ENCODE peak calls at places on chromosomes 16 and 17, in ten cellular contexts. One of them, this sample, is unnamed. For H3K9me3, the result is how much of the 10 kb centered on the place peaks cover.

GRCh38 chr16:57525761-57526160 is 10.6 kb downstream of the CCDC102A start:
- DNase-seq in pancreas: no peak
- DNase-seq in breast epithelium: no peak
- DNase-seq in CD8-positive, alpha-beta T cell: no peak
- DNase-seq in IMR-90: no peak
- DNase-seq in H9: no peak
- DNase-seq in HCT116: no peak
- DNase-seq in CD4-positive, alpha-beta T cell: no peak
- DNase-seq in A549: no peak
- DNase-seq in endothelial cell of umbilical vein: no peak
- DNase-seq in this sample: peak

GRCh38 chr16:29816694-29817441 is 916 bp downstream of the PAGR1 start:
- DNase-seq in pancreas: peak
- DNase-seq in breast epithelium: no peak
- DNase-seq in CD8-positive, alpha-beta T cell: peak
- DNase-seq in IMR-90: peak
- DNase-seq in H9: peak
- DNase-seq in HCT116: no peak
- DNase-seq in CD4-positive, alpha-beta T cell: no peak
- DNase-seq in A549: peak
- DNase-seq in endothelial cell of umbilical vein: peak
- DNase-seq in this sample: peak

GRCh38 chr17:77234695-77235094 is 93.9 kb downstream of the SEC14L1 start:
- DNase-seq in pancreas: no peak
- DNase-seq in breast epithelium: no peak
- DNase-seq in CD8-positive, alpha-beta T cell: no peak
- DNase-seq in IMR-90: no peak
- DNase-seq in H9: no peak
- DNase-seq in HCT116: no peak
- DNase-seq in CD4-positive, alpha-beta T cell: no peak
- DNase-seq in A549: no peak
- DNase-seq in endothelial cell of umbilical vein: no peak
- DNase-seq in this sample: no peak

GRCh38 chr16:25585526-25585925 is 106.2 kb upstream of the HS3ST4 start:
- DNase-seq in pancreas: no peak
- DNase-seq in breast epithelium: no peak
- DNase-seq in CD8-positive, alpha-beta T cell: no peak
- DNase-seq in IMR-90: no peak
- DNase-seq in H9: no peak
- DNase-seq in HCT116: no peak
- DNase-seq in CD4-positive, alpha-beta T cell: no peak
- DNase-seq in A549: no peak
- DNase-seq in endothelial cell of umbilical vein: no peak
- DNase-seq in this sample: no peak

GRCh38 chr16:49417354-49417753 is 43.8 kb downstream of the C16orf78 start:
- DNase-seq in pancreas: no peak
- DNase-seq in breast epithelium: no peak
- DNase-seq in CD8-positive, alpha-beta T cell: no peak
- DNase-seq in IMR-90: no peak
- DNase-seq in H9: no peak
- DNase-seq in HCT116: no peak
- DNase-seq in CD4-positive, alpha-beta T cell: no peak
- DNase-seq in A549: no peak
- DNase-seq in endothelial cell of umbilical vein: no peak
- DNase-seq in this sample: no peak

GRCh38 chr16:23469814-23470213 is 16.8 kb upstream of the COG7 start:
- DNase-seq in pancreas: no peak
- DNase-seq in breast epithelium: peak
- DNase-seq in CD8-positive, alpha-beta T cell: no peak
- DNase-seq in IMR-90: peak
- DNase-seq in H9: no peak
- DNase-seq in HCT116: peak
- DNase-seq in CD4-positive, alpha-beta T cell: no peak
- DNase-seq in A549: peak
- DNase-seq in endothelial cell of umbilical vein: no peak
- DNase-seq in this sample: no peak

GRCh38 chr17:72205357-72205756 is 84.5 kb downstream of the SOX9 start:
- DNase-seq in pancreas: no peak
- DNase-seq in breast epithelium: no peak
- DNase-seq in CD8-positive, alpha-beta T cell: no peak
- DNase-seq in IMR-90: no peak
- DNase-seq in H9: no peak
- DNase-seq in HCT116: no peak
- DNase-seq in CD4-positive, alpha-beta T cell: no peak
- DNase-seq in A549: no peak
- DNase-seq in endothelial cell of umbilical vein: no peak
- DNase-seq in this sample: peak

GRCh38 chr17:10099051-10099571 is 99.3 kb downstream of the GAS7 start:
- DNase-seq in pancreas: no peak
- DNase-seq in breast epithelium: no peak
- DNase-seq in CD8-positive, alpha-beta T cell: no peak
- DNase-seq in IMR-90: peak
- DNase-seq in H9: no peak
- DNase-seq in HCT116: no peak
- DNase-seq in CD4-positive, alpha-beta T cell: no peak
- DNase-seq in A549: no peak
- DNase-seq in endothelial cell of umbilical vein: no peak
- DNase-seq in this sample: no peak

GRCh38 chr16:74111583-74111982 is 185.0 kb upstream of the PSMD7 start:
- DNase-seq in pancreas: no peak
- DNase-seq in breast epithelium: no peak
- DNase-seq in CD8-positive, alpha-beta T cell: no peak
- DNase-seq in IMR-90: no peak
- DNase-seq in H9: no peak
- DNase-seq in HCT116: no peak
- DNase-seq in CD4-positive, alpha-beta T cell: no peak
- DNase-seq in A549: no peak
- DNase-seq in endothelial cell of umbilical vein: no peak
- DNase-seq in this sample: no peak

GRCh38 chr17:22460461-22461063 is 768.2 kb downstream of the KCNJ18 start:
- DNase-seq in pancreas: no peak
- DNase-seq in breast epithelium: no peak
- DNase-seq in CD8-positive, alpha-beta T cell: no peak
- DNase-seq in IMR-90: no peak
- DNase-seq in H9: no peak
- DNase-seq in HCT116: no peak
- DNase-seq in CD4-positive, alpha-beta T cell: no peak
- DNase-seq in A549: no peak
- DNase-seq in endothelial cell of umbilical vein: no peak
- DNase-seq in this sample: no peak

GRCh38 chr17:22461460-22462145 is 769.3 kb downstream of the KCNJ18 start:
- DNase-seq in pancreas: no peak
- DNase-seq in breast epithelium: no peak
- DNase-seq in CD8-positive, alpha-beta T cell: no peak
- DNase-seq in IMR-90: no peak
- DNase-seq in H9: no peak
- DNase-seq in HCT116: no peak
- DNase-seq in CD4-positive, alpha-beta T cell: no peak
- DNase-seq in A549: no peak
- DNase-seq in endothelial cell of umbilical vein: no peak
- DNase-seq in this sample: no peak

GRCh38 chr17:22464041-22464440 is 771.7 kb downstream of the KCNJ18 start:
- DNase-seq in pancreas: no peak
- DNase-seq in breast epithelium: no peak
- DNase-seq in CD8-positive, alpha-beta T cell: no peak
- DNase-seq in IMR-90: no peak
- DNase-seq in H9: no peak
- DNase-seq in HCT116: no peak
- DNase-seq in CD4-positive, alpha-beta T cell: no peak
- DNase-seq in A549: no peak
- DNase-seq in endothelial cell of umbilical vein: no peak
- DNase-seq in this sample: no peak

GRCh38 chr17:22462461-22462860 is 770.1 kb downstream of the KCNJ18 start:
- DNase-seq in pancreas: no peak
- DNase-seq in breast epithelium: no peak
- DNase-seq in CD8-positive, alpha-beta T cell: no peak
- DNase-seq in IMR-90: no peak
- DNase-seq in H9: no peak
- DNase-seq in HCT116: no peak
- DNase-seq in CD4-positive, alpha-beta T cell: no peak
- DNase-seq in A549: no peak
- DNase-seq in endothelial cell of umbilical vein: no peak
- DNase-seq in this sample: no peak

GRCh38 chr17:22463110-22463850 is 771.0 kb downstream of the KCNJ18 start:
- DNase-seq in pancreas: no peak
- DNase-seq in breast epithelium: no peak
- DNase-seq in CD8-positive, alpha-beta T cell: no peak
- DNase-seq in IMR-90: no peak
- DNase-seq in H9: no peak
- DNase-seq in HCT116: no peak
- DNase-seq in CD4-positive, alpha-beta T cell: no peak
- DNase-seq in A549: no peak
- DNase-seq in endothelial cell of umbilical vein: no peak
- DNase-seq in this sample: no peak
- H3K9me3 ChIP-seq in pancreas: under half
- H3K9me3 ChIP-seq in breast epithelium: under half
- H3K9me3 ChIP-seq in CD8-positive, alpha-beta T cell: under half
- H3K9me3 ChIP-seq in IMR-90: under half
- H3K9me3 ChIP-seq in H9: half or more
- H3K9me3 ChIP-seq in HCT116: under half
- H3K9me3 ChIP-seq in CD4-positive, alpha-beta T cell: under half
- H3K9me3 ChIP-seq in A549: under half
- H3K9me3 ChIP-seq in endothelial cell of umbilical vein: under half
- H3K9me3 ChIP-seq in this sample: under half

DNA sequence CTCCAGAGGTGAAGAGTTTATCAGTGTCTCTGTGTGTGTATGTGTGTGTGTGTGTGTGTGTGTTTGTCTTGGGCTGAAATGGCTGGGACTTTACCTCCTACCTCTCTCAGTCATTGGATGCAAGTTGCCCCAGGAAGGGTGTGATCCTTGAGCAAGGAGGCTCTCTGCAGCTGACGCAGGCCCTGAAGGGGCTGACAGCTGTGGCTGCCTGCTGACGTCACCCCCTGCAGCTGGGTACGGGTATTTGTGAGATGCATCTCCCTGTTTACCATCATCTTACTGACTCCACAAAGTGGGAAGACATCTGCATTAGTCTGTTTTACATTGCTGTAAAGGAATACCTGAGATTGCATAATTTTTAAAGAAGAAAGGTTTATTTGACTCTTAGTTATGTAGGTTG is 631.5 kb upstream of the RBFOX1 start:
- DNase-seq in pancreas: no peak
- DNase-seq in breast epithelium: no peak
- DNase-seq in CD8-positive, alpha-beta T cell: no peak
- DNase-seq in IMR-90: no peak
- DNase-seq in H9: no peak
- DNase-seq in HCT116: no peak
- DNase-seq in CD4-positive, alpha-beta T cell: no peak
- DNase-seq in A549: no peak
- DNase-seq in endothelial cell of umbilical vein: no peak
- DNase-seq in this sample: peak
- H3K9me3 ChIP-seq in pancreas: under half
- H3K9me3 ChIP-seq in breast epithelium: under half
- H3K9me3 ChIP-seq in CD8-positive, alpha-beta T cell: under half
- H3K9me3 ChIP-seq in IMR-90: under half
- H3K9me3 ChIP-seq in H9: under half
- H3K9me3 ChIP-seq in HCT116: under half
- H3K9me3 ChIP-seq in CD4-positive, alpha-beta T cell: under half
- H3K9me3 ChIP-seq in A549: under half
- H3K9me3 ChIP-seq in endothelial cell of umbilical vein: under half
- H3K9me3 ChIP-seq in this sample: under half

DNA sequence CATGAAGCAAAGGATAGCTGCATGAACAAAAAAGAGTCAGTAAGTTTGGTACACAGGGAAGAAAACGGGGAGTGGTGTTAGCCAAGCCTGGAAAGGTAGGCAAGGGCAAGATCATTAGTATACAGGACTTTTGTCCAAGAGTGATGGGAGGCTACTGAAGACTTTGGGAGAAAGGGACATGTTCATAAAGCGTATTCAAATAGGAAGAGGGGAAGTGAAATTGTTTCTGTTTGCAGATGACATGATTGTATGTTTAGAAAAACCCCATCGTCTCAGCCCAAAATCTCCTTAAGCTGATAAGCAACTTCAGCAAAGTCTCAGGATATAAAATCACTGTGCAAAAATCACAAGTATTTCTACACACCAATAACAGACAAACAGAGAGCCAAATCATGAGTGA is 19.4 kb downstream of the CDYL2 start:
- DNase-seq in pancreas: no peak
- DNase-seq in breast epithelium: no peak
- DNase-seq in CD8-positive, alpha-beta T cell: no peak
- DNase-seq in IMR-90: no peak
- DNase-seq in H9: no peak
- DNase-seq in HCT116: no peak
- DNase-seq in CD4-positive, alpha-beta T cell: no peak
- DNase-seq in A549: no peak
- DNase-seq in endothelial cell of umbilical vein: no peak
- DNase-seq in this sample: no peak
- H3K9me3 ChIP-seq in pancreas: under half
- H3K9me3 ChIP-seq in breast epithelium: under half
- H3K9me3 ChIP-seq in CD8-positive, alpha-beta T cell: under half
- H3K9me3 ChIP-seq in IMR-90: under half
- H3K9me3 ChIP-seq in H9: under half
- H3K9me3 ChIP-seq in HCT116: under half
- H3K9me3 ChIP-seq in CD4-positive, alpha-beta T cell: under half
- H3K9me3 ChIP-seq in A549: under half
- H3K9me3 ChIP-seq in endothelial cell of umbilical vein: under half
- H3K9me3 ChIP-seq in this sample: under half

DNA sequence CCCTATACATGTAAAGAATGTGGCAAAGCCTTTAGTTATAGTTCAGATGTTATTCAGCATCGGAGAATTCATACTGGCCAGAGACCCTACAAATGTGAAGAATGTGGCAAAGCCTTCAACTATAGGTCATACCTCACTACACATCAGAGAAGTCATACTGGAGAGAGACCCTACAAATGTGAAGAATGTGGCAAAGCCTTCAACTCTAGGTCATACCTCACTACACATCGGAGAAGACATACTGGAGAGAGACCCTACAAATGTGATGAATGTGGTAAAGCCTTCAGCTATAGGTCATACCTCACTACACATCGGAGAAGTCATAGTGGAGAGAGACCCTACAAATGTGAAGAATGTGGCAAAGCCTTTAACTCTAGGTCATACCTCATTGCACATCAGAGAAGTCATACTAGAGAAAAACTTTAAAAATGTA is 42.5 kb downstream of the ZNF267 start:
- DNase-seq in pancreas: no peak
- DNase-seq in breast epithelium: no peak
- DNase-seq in CD8-positive, alpha-beta T cell: no peak
- DNase-seq in IMR-90: no peak
- DNase-seq in H9: no peak
- DNase-seq in HCT116: no peak
- DNase-seq in CD4-positive, alpha-beta T cell: no peak
- DNase-seq in A549: peak
- DNase-seq in endothelial cell of umbilical vein: no peak
- DNase-seq in this sample: peak
- H3K9me3 ChIP-seq in pancreas: under half
- H3K9me3 ChIP-seq in breast epithelium: half or more
- H3K9me3 ChIP-seq in CD8-positive, alpha-beta T cell: half or more
- H3K9me3 ChIP-seq in IMR-90: half or more
- H3K9me3 ChIP-seq in H9: half or more
- H3K9me3 ChIP-seq in HCT116: half or more
- H3K9me3 ChIP-seq in CD4-positive, alpha-beta T cell: half or more
- H3K9me3 ChIP-seq in A549: half or more
- H3K9me3 ChIP-seq in endothelial cell of umbilical vein: under half
- H3K9me3 ChIP-seq in this sample: half or more

GRCh38 chr16:35788381-35788780 is 2329.0 kb downstream of the TP53TG3F start:
- DNase-seq in pancreas: peak
- DNase-seq in breast epithelium: no peak
- DNase-seq in CD8-positive, alpha-beta T cell: no peak
- DNase-seq in IMR-90: no peak
- DNase-seq in H9: no peak
- DNase-seq in HCT116: no peak
- DNase-seq in CD4-positive, alpha-beta T cell: no peak
- DNase-seq in A549: no peak
- DNase-seq in endothelial cell of umbilical vein: no peak
- DNase-seq in this sample: no peak
- H3K9me3 ChIP-seq in pancreas: under half
- H3K9me3 ChIP-seq in breast epithelium: under half
- H3K9me3 ChIP-seq in CD8-positive, alpha-beta T cell: under half
- H3K9me3 ChIP-seq in IMR-90: half or more
- H3K9me3 ChIP-seq in H9: half or more
- H3K9me3 ChIP-seq in HCT116: under half
- H3K9me3 ChIP-seq in CD4-positive, alpha-beta T cell: under half
- H3K9me3 ChIP-seq in A549: under half
- H3K9me3 ChIP-seq in endothelial cell of umbilical vein: under half
- H3K9me3 ChIP-seq in this sample: under half